ENCODE peak calls at places on chromosomes 11 and 22, in eight cellular contexts. L, S, B, F, X, Q, I and N are unnamed samples.

GRCh38 chr22:23609983-23610781 is 21.9 kb downstream of the DRICH1 start:
- DNase-seq in B (no peak), I (no peak), S (no peak), L (no peak), Q (no peak), F (no peak), X (no peak), N (no peak)

GRCh38 chr11:130631119-130631518 is 182.7 kb downstream of the ADAMTS15 start:
- DNase-seq in Q (no peak), B (peak), S (no peak), X (no peak), F (no peak), I (no peak), L (peak), N (no peak)

GRCh38 chr11:59689015-59689414 is 20.2 kb upstream of the PATL1 start:
- DNase-seq in I (no peak), B (no peak), X (no peak), Q (no peak), L (no peak), S (no peak), F (no peak), N (no peak)

GRCh38 chr11:44309483-44310197 is at the start of gene ALX4:
- DNase-seq in L (no peak), X (no peak), I (no peak), S (no peak), Q (no peak), F (peak), B (peak), N (no peak)

GRCh38 chr11:134508219-134508990 is 96.4 kb upstream of the B3GAT1 start:
- DNase-seq in B (no peak), I (no peak), Q (no peak), L (no peak), X (no peak), S (no peak), F (no peak), N (no peak)

GRCh38 chr11:47004595-47005033 is 68.1 kb downstream of the CSTPP1 start:
- DNase-seq in S (peak), X (peak), F (peak), L (peak), I (peak), B (peak), Q (no peak), N (no peak)

GRCh38 chr22:39959640-39960447 is at the start of gene TMA7B:
- DNase-seq in Q (no peak), X (peak), L (no peak), I (no peak), S (no peak), B (peak), F (peak), N (no peak)

GRCh38 chr22:36378080-36378788 is 9.5 kb downstream of the MYH9 start:
- DNase-seq in B (no peak), S (no peak), X (no peak), I (no peak), L (no peak), Q (no peak), F (no peak), N (no peak)

GRCh38 chr22:39135092-39135896 is 17.2 kb downstream of the CBX7 start:
- DNase-seq in X (no peak), Q (peak), S (no peak), B (peak), I (no peak), F (peak), L (no peak), N (peak)

GRCh38 chr11:30346068-30346688 is 23.3 kb downstream of the ARL14EP start:
- DNase-seq in Q (no peak), I (peak), S (no peak), L (no peak), B (peak), F (peak), X (no peak), N (peak)

GRCh38 chr11:62494246-62494645 is 52.4 kb downstream of the AHNAK start:
- DNase-seq in I (no peak), L (no peak), X (no peak), Q (no peak), S (no peak), F (no peak), B (no peak), N (no peak)

GRCh38 chr11:22670803-22671202 is 4.4 kb downstream of the GAS2 start:
- DNase-seq in X (no peak), Q (no peak), S (no peak), I (no peak), B (peak), L (no peak), F (no peak), N (no peak)

GRCh38 chr11:33060271-33060670 is 20.9 kb downstream of the TCP11L1 start:
- DNase-seq in S (no peak), L (no peak), Q (no peak), X (no peak), B (no peak), I (no peak), F (no peak), N (no peak)

GRCh38 chr11:75560644-75561043 is 1.4 kb upstream of the SERPINH1 start:
- DNase-seq in B (no peak), S (no peak), L (no peak), X (no peak), I (no peak), Q (no peak), F (no peak), N (no peak)

GRCh38 chr11:68411501-68411991 is 49.0 kb upstream of the PPP6R3 start:
- DNase-seq in X (no peak), B (no peak), I (no peak), F (no peak), Q (no peak), L (no peak), S (no peak), N (no peak)

GRCh38 chr11:14136561-14136960 is 174.0 kb downstream of the SPON1 start:
- DNase-seq in B (no peak), L (no peak), X (no peak), S (no peak), Q (no peak), I (no peak), F (no peak), N (no peak)

GRCh38 chr11:100682247-100682969 is 4.7 kb upstream of the ARHGAP42 start:
- DNase-seq in S (no peak), F (peak), L (no peak), Q (no peak), I (no peak), X (no peak), B (peak), N (no peak)

GRCh38 chr11:16012125-16012751 is 344.1 kb downstream of the SOX6 start:
- DNase-seq in S (no peak), B (no peak), Q (no peak), I (no peak), L (no peak), F (no peak), X (no peak), N (no peak)

GRCh38 chr11:74134661-74135515 is 35.9 kb downstream of the C2CD3 start:
- DNase-seq in X (no peak), B (peak), Q (no peak), I (no peak), F (peak), S (no peak), L (peak), N (no peak)

GRCh38 chr11:77660947-77661346 is 23.4 kb upstream of the CLNS1A start:
- DNase-seq in S (no peak), I (no peak), X (no peak), B (peak), F (no peak), L (no peak), Q (no peak), N (no peak)

GRCh38 chr22:24969588-24970301 is 17.2 kb downstream of the KIAA1671 start:
- DNase-seq in S (peak), I (no peak), B (peak), X (no peak), Q (no peak), F (no peak), L (no peak), N (no peak)

GRCh38 chr11:78893996-78894395 is 319.3 kb upstream of the NARS2 start:
- DNase-seq in L (no peak), I (no peak), S (no peak), B (no peak), F (no peak), X (no peak), Q (no peak), N (no peak)

GRCh38 chr11:33777906-33778305 is 3.6 kb upstream of the FBXO3 start:
- DNase-seq in B (no peak), L (no peak), I (no peak), F (no peak), X (no peak), S (no peak), Q (no peak), N (no peak)

GRCh38 chr11:75470681-75471080 is 37.7 kb upstream of the KLHL35 start:
- DNase-seq in I (no peak), X (no peak), L (no peak), S (no peak), B (no peak), Q (no peak), F (no peak), N (no peak)

GRCh38 chr11:73262851-73263495 is 9.2 kb upstream of the P2RY6 start:
- DNase-seq in S (peak), L (no peak), F (no peak), X (no peak), I (no peak), Q (no peak), B (peak), N (no peak)

GRCh38 chr22:42841444-42841843 is 15.6 kb downstream of the ARFGAP3 start:
- DNase-seq in X (no peak), I (no peak), L (no peak), Q (no peak), F (no peak), S (no peak), B (peak), N (no peak)

GRCh38 chr22:43859176-43859575 is 3.1 kb downstream of the SULT4A1 start:
- DNase-seq in X (no peak), S (no peak), F (no peak), B (no peak), Q (no peak), L (no peak), I (no peak), N (no peak)

GRCh38 chr11:94134651-94135512 is 6.2 kb downstream of the PANX1 start:
- DNase-seq in Q (no peak), S (peak), L (no peak), B (peak), F (no peak), X (peak), I (peak), N (no peak)

GRCh38 chr11:66846671-66847091 is 3.4 kb downstream of the RCE1 start:
- DNase-seq in L (no peak), B (no peak), Q (no peak), X (no peak), I (no peak), F (no peak), S (no peak), N (no peak)

GRCh38 chr11:101096036-101096704 is 33.4 kb downstream of the PGR start:
- DNase-seq in Q (no peak), B (no peak), I (no peak), S (no peak), F (no peak), L (no peak), X (no peak), N (no peak)

GRCh38 chr11:95999604-96000003 is 75.7 kb upstream of the MTMR2 start:
- DNase-seq in F (no peak), B (no peak), Q (no peak), X (no peak), S (no peak), I (no peak), L (no peak), N (no peak)

GRCh38 chr11:114026355-114026754 is 33.2 kb upstream of the ZBTB16 start:
- DNase-seq in S (no peak), L (no peak), I (no peak), X (no peak), F (no peak), Q (no peak), B (no peak), N (peak)

GRCh38 chr22:24843048-24843447 is 37.0 kb downstream of the SGSM1 start:
- DNase-seq in Q (no peak), X (no peak), B (no peak), L (no peak), S (no peak), I (no peak), F (no peak), N (no peak)

GRCh38 chr11:134025086-134025437 is 43.8 kb upstream of the JAM3 start:
- DNase-seq in X (no peak), B (no peak), L (no peak), I (no peak), F (no peak), Q (no peak), S (no peak), N (no peak)

GRCh38 chr11:66976048-66976467 is 954 bp downstream of the C11orf86 start:
- DNase-seq in F (no peak), Q (no peak), L (no peak), B (no peak), I (no peak), X (no peak), S (no peak), N (no peak)

GRCh38 chr22:38163844-38164577 is 17.6 kb downstream of the PLA2G6 start:
- DNase-seq in S (no peak), B (no peak), I (no peak), X (no peak), L (no peak), Q (no peak), F (no peak), N (no peak)

GRCh38 chr22:39101226-39101625 is 4.2 kb downstream of the APOBEC3H start:
- DNase-seq in S (no peak), L (no peak), B (no peak), X (no peak), Q (no peak), I (no peak), F (no peak), N (no peak)

GRCh38 chr22:22843848-22844247 is 43.8 kb upstream of the IGLL5 start:
- DNase-seq in F (no peak), X (no peak), L (no peak), Q (no peak), I (no peak), S (no peak), B (no peak), N (no peak)

GRCh38 chr11:102783720-102784119 is 3.3 kb upstream of the MMP10 start:
- DNase-seq in I (no peak), Q (no peak), L (peak), B (peak), S (no peak), F (no peak), X (no peak), N (no peak)